ENCODE peak calls at places on chromosomes 13 and 19, in five cellular contexts. A is spleen, C is DND-41, W is SK-N-SH, D is PC-3. G is an unnamed sample.
A peak's percentile ranks its signal among the peaks of the same experiment; 100 is the strongest.

GRCh38 chr13:43293008-43293407 is 269.6 kb downstream of the DNAJC15 start:
- DNase-seq in A (no peak), C (no peak), W (no peak), D (peak; percentile 49), G (no peak)

GRCh38 chr19:43839139-43839538 is 12.0 kb downstream of the ZNF283 start:
- DNase-seq in A (no peak), C (no peak), W (no peak), D (no peak), G (no peak)

GRCh38 chr19:42121666-42122069 is 10.6 kb downstream of the POU2F2 start:
- DNase-seq in A (peak; percentile 92), C (peak; percentile 35), W (no peak), D (peak; percentile 71), G (peak; percentile 79)

GRCh38 chr19:2291185-2291751 is 9.3 kb upstream of the PEAK3 start:
- DNase-seq in A (peak; percentile 85), C (no peak), W (peak; percentile 84), D (no peak), G (no peak)

GRCh38 chr13:113722921-113723320 is 36.1 kb upstream of the TMEM255B start:
- DNase-seq in A (peak; percentile 78), C (no peak), W (no peak), D (no peak), G (no peak)

GRCh38 chr13:66829803-66830202 is 400.3 kb downstream of the PCDH9 start:
- DNase-seq in A (no peak), C (no peak), W (no peak), D (no peak), G (no peak)

GRCh38 chr13:81320516-81320915 is 979.6 kb upstream of the SPRY2 start:
- DNase-seq in A (no peak), C (no peak), W (no peak), D (no peak), G (no peak)

GRCh38 chr13:75415720-75416119 is 66.2 kb downstream of the TBC1D4 start:
- DNase-seq in A (no peak), C (no peak), W (no peak), D (peak; percentile 73), G (peak; percentile 17)

GRCh38 chr19:42111811-42112210 is 20.4 kb downstream of the POU2F2 start:
- DNase-seq in A (no peak), C (no peak), W (no peak), D (no peak), G (no peak)

GRCh38 chr19:16232568-16232967 is 34.9 kb downstream of the AP1M1 start:
- DNase-seq in A (no peak), C (no peak), W (peak; percentile 15), D (no peak), G (no peak)

GRCh38 chr19:50851620-50852019 is 3.1 kb upstream of the KLK3 start:
- DNase-seq in A (no peak), C (no peak), W (no peak), D (no peak), G (no peak)

GRCh38 chr13:55000043-55000442 is 1971.4 kb downstream of the OLFM4 start:
- DNase-seq in A (no peak), C (no peak), W (no peak), D (no peak), G (no peak)

GRCh38 chr13:111915104-111915551 is 151.8 kb upstream of the SOX1 start:
- DNase-seq in A (peak; percentile 61), C (no peak), W (no peak), D (no peak), G (no peak)

GRCh38 chr13:67223742-67224141 is 6.4 kb downstream of the PCDH9 start:
- DNase-seq in A (no peak), C (no peak), W (no peak), D (peak; percentile 30), G (no peak)

GRCh38 chr13:21117104-21117809 is 55.9 kb upstream of the LATS2 start:
- DNase-seq in A (no peak), C (no peak), W (no peak), D (no peak), G (no peak)

GRCh38 chr13:108859202-108860012 is 230.0 kb downstream of the MYO16 start:
- DNase-seq in A (no peak), C (no peak), W (no peak), D (peak; percentile 30), G (peak; percentile 76)

GRCh38 chr19:51272183-51272817 is 21.4 kb downstream of the SIGLECL1 start:
- DNase-seq in A (peak; percentile 80), C (peak; percentile 16), W (no peak), D (peak; percentile 47), G (no peak)

GRCh38 chr19:15149704-15150103 is 42.5 kb downstream of the SYDE1 start:
- DNase-seq in A (no peak), C (no peak), W (no peak), D (no peak), G (no peak)

GRCh38 chr13:28659611-28659970 is 661 bp downstream of the POMP start:
- DNase-seq in A (no peak), C (no peak), W (no peak), D (peak; percentile 30), G (peak; percentile 37)

GRCh38 chr19:45677351-45678230 is 9.6 kb downstream of the GIPR start:
- DNase-seq in A (peak; percentile 87), C (no peak), W (peak; percentile 96), D (peak; percentile 92), G (peak; percentile 90)

GRCh38 chr13:27952931-27953670 is 16.0 kb downstream of the CDX2 start:
- DNase-seq in A (no peak), C (no peak), W (no peak), D (no peak), G (no peak)

GRCh38 chr13:28579334-28579733 is 79.6 kb upstream of the POMP start:
- DNase-seq in A (no peak), C (no peak), W (no peak), D (no peak), G (no peak)

GRCh38 chr13:29733069-29733700 is 117.2 kb downstream of the UBL3 start:
- DNase-seq in A (no peak), C (no peak), W (no peak), D (no peak), G (no peak)

GRCh38 chr19:16369664-16370576 is 45.3 kb downstream of the KLF2 start:
- DNase-seq in A (peak; percentile 81), C (peak; percentile 38), W (no peak), D (no peak), G (no peak)

GRCh38 chr13:42109957-42110356 is 61.5 kb downstream of the DGKH start:
- DNase-seq in A (no peak), C (no peak), W (no peak), D (no peak), G (no peak)

GRCh38 chr19:44807652-44808462 is 1.0 kb upstream of the BCAM start:
- DNase-seq in A (no peak), C (no peak), W (peak; percentile 83), D (peak; percentile 60), G (peak; percentile 2)

GRCh38 chr19:40802300-40803169 is 3.5 kb downstream of the EGLN2 start:
- DNase-seq in A (peak; percentile 87), C (no peak), W (peak; percentile 67), D (no peak), G (no peak)

GRCh38 chr19:40800339-40800996 is 1.5 kb downstream of the EGLN2 start:
- DNase-seq in A (peak; percentile 88), C (no peak), W (no peak), D (no peak), G (no peak)

GRCh38 chr19:40801449-40802299 is 2.7 kb downstream of the EGLN2 start:
- DNase-seq in A (no peak), C (no peak), W (no peak), D (no peak), G (no peak)

GRCh38 chr19:40799558-40800338 is 757 bp downstream of the EGLN2 start:
- DNase-seq in A (peak; percentile 95), C (no peak), W (peak; percentile 69), D (no peak), G (no peak)

DNA sequence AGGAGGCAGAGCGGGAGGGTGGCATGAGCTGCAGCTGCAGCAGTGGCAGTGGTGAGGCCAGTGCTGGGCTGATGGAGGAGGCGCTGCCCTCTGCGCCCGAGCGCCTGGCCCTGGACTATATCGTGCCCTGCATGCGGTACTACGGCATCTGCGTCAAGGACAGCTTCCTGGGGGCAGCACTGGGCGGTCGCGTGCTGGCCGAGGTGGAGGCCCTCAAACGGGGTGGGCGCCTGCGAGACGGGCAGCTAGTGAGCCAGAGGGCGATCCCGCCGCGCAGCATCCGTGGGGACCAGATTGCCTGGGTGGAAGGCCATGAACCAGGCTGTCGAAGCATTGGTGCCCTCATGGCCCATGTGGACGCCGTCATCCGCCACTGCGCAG is 2.0 kb downstream of the EGLN2 start:
- DNase-seq in A (peak; percentile 86), C (no peak), W (no peak), D (no peak), G (no peak)
- H3K27ac ChIP-seq in A (peak overlapping the region; percentile 98), C (no peak overlapping the region), W (no peak overlapping the region), D (no peak overlapping the region), G (no peak overlapping the region)

GRCh38 chr13:31051999-31052398 is 109.7 kb downstream of the HSPH1 start:
- DNase-seq in A (no peak), C (no peak), W (no peak), D (no peak), G (no peak)
- TF ChIP-seq CTCF in A (no peak), C (peak; percentile 29), W (peak; percentile 30), D (peak; percentile 10), G (peak; percentile 45)

DNA sequence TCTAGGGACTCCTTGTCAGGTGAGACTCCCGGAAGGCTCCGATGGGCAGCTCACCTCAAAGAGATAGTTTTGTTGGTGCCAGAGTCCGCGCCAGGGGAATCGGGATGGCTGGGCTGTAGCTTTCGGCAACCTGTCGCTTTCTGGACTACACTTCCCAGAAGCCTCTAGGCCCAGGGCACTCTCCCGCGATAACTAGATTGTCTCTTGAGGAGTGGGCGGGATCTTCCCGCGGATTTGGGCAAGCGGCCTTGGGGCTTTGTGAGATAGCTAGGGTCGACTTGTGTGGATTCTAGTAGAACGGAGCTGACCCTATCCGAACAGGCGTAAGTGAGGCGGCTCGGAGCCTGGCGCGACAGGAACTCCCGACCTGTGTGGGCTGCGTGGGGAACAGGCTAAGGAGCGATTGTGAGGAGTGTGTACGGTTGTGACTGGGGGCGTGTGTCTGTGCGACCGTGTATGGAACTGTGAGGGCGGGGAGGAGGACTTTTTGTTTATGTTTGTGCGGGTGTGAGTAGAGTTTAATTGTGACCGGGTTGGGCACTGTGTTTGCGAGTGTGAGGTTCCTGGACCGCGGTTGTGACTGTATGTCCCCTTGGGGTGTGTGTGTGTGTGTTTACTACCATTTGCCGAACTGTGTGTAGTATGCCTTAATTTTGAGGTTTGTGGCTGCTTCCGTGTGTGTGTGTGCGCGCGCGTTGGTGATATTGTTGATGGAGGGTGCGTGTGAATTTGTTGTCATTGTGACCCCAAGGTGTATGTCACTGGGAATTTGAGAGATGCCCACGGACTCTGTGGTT is at the start of gene ZNF345:
- DNase-seq in A (peak; percentile 94), C (peak; percentile 93), W (peak; percentile 84), D (peak; percentile 72), G (peak; percentile 93)
- H3K27ac ChIP-seq in A (peak within 1 kb of the TSS; percentile 94), C (peak within 1 kb of the TSS; percentile 85), W (peak within 1 kb of the TSS; percentile 81), D (no peak within 1 kb of the TSS), G (peak within 1 kb of the TSS; percentile 63)

DNA sequence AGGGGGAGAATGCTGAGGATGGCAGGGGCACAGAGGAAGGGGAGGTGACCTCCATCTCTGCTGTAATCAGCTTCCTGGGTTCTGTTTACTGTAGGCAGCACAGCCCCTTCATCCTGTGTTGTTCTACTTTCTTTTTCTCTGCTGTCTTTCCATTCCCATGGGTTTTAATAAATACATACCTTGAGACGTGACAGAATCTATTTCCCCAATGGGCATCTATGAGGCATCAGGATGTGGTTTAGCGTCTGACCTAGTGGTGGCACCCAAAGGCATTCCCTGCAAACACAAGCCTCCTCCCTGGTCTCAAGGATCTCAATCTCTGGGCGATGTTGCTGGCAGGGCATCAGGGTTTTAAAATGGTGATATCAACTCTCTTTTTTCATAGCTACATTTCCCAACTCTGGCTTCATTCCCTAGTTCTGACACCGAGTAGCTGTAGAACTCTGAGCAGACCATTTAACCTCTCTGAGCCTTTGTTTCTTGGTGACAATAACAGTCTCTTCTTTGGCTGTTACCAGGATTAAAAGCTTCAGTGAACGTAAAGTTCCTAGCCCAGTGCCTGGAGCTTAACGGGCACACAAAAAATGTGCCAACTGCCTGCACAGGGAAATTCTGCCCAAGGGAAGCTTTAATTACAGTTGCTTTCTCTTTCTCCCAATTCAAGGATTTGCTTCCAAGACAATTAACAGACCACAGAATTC is 60.9 kb downstream of the ALOX5AP start:
- DNase-seq in A (no peak), C (peak; percentile 39), W (no peak), D (peak; percentile 83), G (peak; percentile 43)
- TF ChIP-seq CTCF in A (no peak), C (peak; percentile 32), W (peak; percentile 26), D (peak; percentile 27), G (no peak)

G was measured in brain microvascular endothelial cell.